ENCODE peak calls at places on chromosomes 4 and X, in nine cellular contexts. D is activated T-cell treated with anti-CD3 and anti-CD28 coated beads, Interleukin-2, amount 50 U/mL, for 48 hours; G is NCI-H524; H is iris pigment epithelial cell; J is stimulated activated CD4-positive, alpha-beta T cell treated with anti-CD3 and anti-CD28 coated beads, Interleukin-2, amount 100 ng/mL, for 48 hours; X is effector CD4-positive, alpha-beta T cell; R is naive B cell; T is activated CD8-positive, alpha-beta memory T cell treated with anti-CD3 and anti-CD28 coated beads for 48 hours; M is NAMALWA. E is an unnamed sample.

GRCh38 chrX:44570524-44570923 is 27.9 kb upstream of the FUNDC1 start:
- DNase-seq in R (no peak), H (peak; percentile 24), M (no peak), G (no peak), J (no peak), D (no peak), X (no peak), T (no peak), E (no peak)

GRCh38 chr4:27003602-27004238 is 143.1 kb downstream of the STIM2 start:
- DNase-seq in M (no peak), X (no peak), G (no peak), D (peak; percentile 50), R (no peak), T (no peak), H (peak; percentile 76), J (no peak), E (no peak)

GRCh38 chr4:140893939-140894338 is 137.8 kb upstream of the TBC1D9 start:
- DNase-seq in D (no peak), G (no peak), M (no peak), H (no peak), T (no peak), X (no peak), R (no peak), J (no peak), E (no peak)

GRCh38 chr4:98298022-98298421 is 36.8 kb downstream of the RAP1GDS1 start:
- DNase-seq in X (no peak), J (no peak), D (no peak), T (no peak), M (no peak), R (no peak), G (no peak), H (no peak), E (no peak)

GRCh38 chr4:76997454-76997853 is 47.9 kb downstream of the SEPTIN11 start:
- DNase-seq in D (no peak), X (no peak), G (no peak), H (no peak), J (no peak), M (no peak), R (no peak), T (no peak), E (no peak)

GRCh38 chrX:97050413-97050812 is 166.7 kb downstream of the RPA4 start:
- DNase-seq in J (no peak), R (no peak), M (no peak), G (no peak), H (no peak), T (no peak), X (no peak), D (no peak), E (no peak)

GRCh38 chr4:15003441-15003890 is 1.2 kb downstream of the CPEB2 start:
- DNase-seq in D (peak; percentile 74), T (peak; percentile 40), X (no peak), M (peak; percentile 58), J (peak; percentile 37), R (no peak), G (no peak), H (peak; percentile 54), E (peak; percentile 72)

GRCh38 chr4:15376594-15376993 is 51.2 kb upstream of the C1QTNF7 start:
- DNase-seq in T (no peak), X (no peak), M (no peak), G (no peak), D (no peak), R (no peak), H (peak; percentile 75), J (no peak), E (no peak)

GRCh38 chr4:7863911-7864681 is 75.6 kb downstream of the AFAP1 start:
- DNase-seq in R (no peak), T (no peak), H (peak; percentile 51), X (peak; percentile 16), M (peak; percentile 81), J (no peak), D (no peak), G (no peak), E (no peak)

GRCh38 chrX:281166-281999 is at the start of gene PLCXD1:
- DNase-seq in M (peak; percentile 38), X (no peak), J (no peak), H (peak; percentile 20), R (no peak), G (no peak), T (no peak), D (no peak), E (no peak)

GRCh38 chrX:48696301-48697181 is at the start of gene SUV39H1:
- DNase-seq in J (peak; percentile 72), D (peak; percentile 84), X (peak; percentile 77), R (peak; percentile 83), H (peak; percentile 85), G (peak; percentile 81), M (peak; percentile 89), T (peak; percentile 39), E (peak; percentile 76)

GRCh38 chrX:72526534-72527508 is 45.8 kb downstream of the HDAC8 start:
- DNase-seq in X (no peak), G (no peak), D (no peak), M (no peak), H (peak; percentile 41), T (no peak), R (no peak), J (no peak), E (no peak)

GRCh38 chr4:184298255-184298654 is 80.6 kb upstream of the ENPP6 start:
- DNase-seq in R (no peak), D (no peak), T (no peak), M (no peak), G (no peak), J (no peak), H (no peak), X (no peak), E (no peak)

GRCh38 chr4:126451237-126451885 is 1136.6 kb downstream of the FAT4 start:
- DNase-seq in M (no peak), J (no peak), G (no peak), H (peak; percentile 3), R (no peak), D (no peak), T (no peak), X (no peak), E (no peak)

GRCh38 chr4:173257732-173258717 is 76.1 kb downstream of the HMGB2 start:
- DNase-seq in D (peak; percentile 51), R (peak; percentile 47), H (peak; percentile 75), M (peak; percentile 81), X (peak; percentile 42), T (no peak), G (peak; percentile 23), J (peak; percentile 27), E (peak; percentile 26)